ENCODE peak calls at places on chromosome 16, in six cellular contexts. J is cardiac fibroblast, G is lung, W is vagina, K is lower leg skin, D is BJ. S is an unnamed sample.

GRCh38 chr16:55465077-55465896 is 13.7 kb upstream of the MMP2 start:
- DNase-seq in J (peak), G (peak), W (no peak), K (peak), D (no peak), S (no peak)

GRCh38 chr16:26992661-26993365 is 73.9 kb upstream of the C16orf82 start:
- DNase-seq in J (no peak), G (no peak), W (no peak), K (peak), D (no peak), S (peak)

GRCh38 chr16:68367034-68367433 is 56.2 kb downstream of the PRMT7 start:
- DNase-seq in J (peak), G (no peak), W (no peak), K (no peak), D (no peak), S (no peak)

GRCh38 chr16:2846511-2847310 is 11.3 kb downstream of the PRSS22 start:
- DNase-seq in J (peak), G (no peak), W (no peak), K (no peak), D (peak), S (no peak)

GRCh38 chr16:19559242-19559910 is 3.9 kb downstream of the VPS35L start:
- DNase-seq in J (peak), G (no peak), W (no peak), K (peak), D (no peak), S (no peak)

GRCh38 chr16:49454426-49455180 is 81.0 kb downstream of the C16orf78 start:
- DNase-seq in J (no peak), G (no peak), W (no peak), K (peak), D (no peak), S (peak)

GRCh38 chr16:23729503-23730424 is 16.7 kb upstream of the ERN2 start:
- DNase-seq in J (peak), G (no peak), W (no peak), K (peak), D (no peak), S (no peak)

GRCh38 chr16:80656161-80656560 is 115.4 kb downstream of the DYNLRB2 start:
- DNase-seq in J (no peak), G (no peak), W (no peak), K (no peak), D (no peak), S (no peak)

GRCh38 chr16:3182608-3183444 is 5.2 kb upstream of the OR1F1 start:
- DNase-seq in J (peak), G (no peak), W (no peak), K (no peak), D (no peak), S (no peak)

GRCh38 chr16:51818342-51818944 is 667.4 kb upstream of the SALL1 start:
- DNase-seq in J (peak), G (no peak), W (no peak), K (no peak), D (no peak), S (no peak)

GRCh38 chr16:87149051-87149450 is 168.1 kb downstream of the C16orf95 start:
- DNase-seq in J (peak), G (no peak), W (no peak), K (no peak), D (peak), S (no peak)

GRCh38 chr16:77297996-77298637 is 98.9 kb downstream of the SYCE1L start:
- DNase-seq in J (peak), G (no peak), W (no peak), K (no peak), D (no peak), S (no peak)

GRCh38 chr16:87391324-87391949 is 699 bp upstream of the MAP1LC3B start:
- DNase-seq in J (peak), G (peak), W (no peak), K (peak), D (no peak), S (no peak)

GRCh38 chr16:21652451-21652850 is at the start of gene IGSF6:
- DNase-seq in J (no peak), G (peak), W (no peak), K (no peak), D (no peak), S (no peak)

GRCh38 chr16:3992297-3993051 is 112.0 kb upstream of the CREBBP start:
- DNase-seq in J (no peak), G (peak), W (no peak), K (no peak), D (no peak), S (no peak)

GRCh38 chr16:1610071-1610840 is 1.6 kb downstream of the IFT140 start:
- DNase-seq in J (peak), G (peak), W (no peak), K (peak), D (peak), S (peak)

GRCh38 chr16:333406-334094 is 19.0 kb downstream of the AXIN1 start:
- DNase-seq in J (no peak), G (no peak), W (no peak), K (no peak), D (no peak), S (no peak)

GRCh38 chr16:83967838-83968482 is at the start of gene NECAB2:
- DNase-seq in J (peak), G (no peak), W (no peak), K (no peak), D (no peak), S (no peak)

GRCh38 chr16:23119570-23119969 is 29.7 kb downstream of the USP31 start:
- DNase-seq in J (peak), G (no peak), W (no peak), K (no peak), D (peak), S (no peak)

GRCh38 chr16:87207509-87207908 is 109.7 kb downstream of the C16orf95 start:
- DNase-seq in J (peak), G (no peak), W (no peak), K (no peak), D (peak), S (no peak)

GRCh38 chr16:87132361-87133014 is 184.7 kb downstream of the C16orf95 start:
- DNase-seq in J (peak), G (no peak), W (no peak), K (no peak), D (peak), S (no peak)

GRCh38 chr16:4690946-4691665 is 2.3 kb upstream of the NUDT16L1 start:
- DNase-seq in J (no peak), G (no peak), W (no peak), K (no peak), D (no peak), S (no peak)

GRCh38 chr16:85213926-85214294 is 101.6 kb upstream of the CIBAR2 start:
- DNase-seq in J (no peak), G (no peak), W (no peak), K (no peak), D (no peak), S (no peak)

GRCh38 chr16:2819939-2820835 is 3.1 kb downstream of the PRSS21 start:
- DNase-seq in J (no peak), G (no peak), W (no peak), K (no peak), D (no peak), S (no peak)

GRCh38 chr16:8944113-8944765 is 19.5 kb downstream of the USP7 start:
- DNase-seq in J (no peak), G (no peak), W (no peak), K (no peak), D (no peak), S (no peak)

GRCh38 chr16:69003500-69003899 is 102.0 kb upstream of the HAS3 start:
- DNase-seq in J (peak), G (no peak), W (no peak), K (no peak), D (no peak), S (no peak)

GRCh38 chr16:53093162-53093744 is 38.5 kb downstream of the CHD9 start:
- DNase-seq in J (no peak), G (no peak), W (no peak), K (no peak), D (no peak), S (no peak)

GRCh38 chr16:54242199-54242598 is 44.4 kb downstream of the IRX3 start:
- DNase-seq in J (no peak), G (no peak), W (no peak), K (peak), D (no peak), S (peak)

GRCh38 chr16:54241525-54241924 is 45.1 kb downstream of the IRX3 start:
- DNase-seq in J (no peak), G (no peak), W (no peak), K (peak), D (no peak), S (peak)

GRCh38 chr16:54236761-54237160 is 49.8 kb downstream of the IRX3 start:
- DNase-seq in J (peak), G (no peak), W (no peak), K (no peak), D (peak), S (no peak)

GRCh38 chr16:54240180-54241125 is 46.1 kb downstream of the IRX3 start:
- DNase-seq in J (no peak), G (no peak), W (no peak), K (peak), D (no peak), S (peak)

DNA sequence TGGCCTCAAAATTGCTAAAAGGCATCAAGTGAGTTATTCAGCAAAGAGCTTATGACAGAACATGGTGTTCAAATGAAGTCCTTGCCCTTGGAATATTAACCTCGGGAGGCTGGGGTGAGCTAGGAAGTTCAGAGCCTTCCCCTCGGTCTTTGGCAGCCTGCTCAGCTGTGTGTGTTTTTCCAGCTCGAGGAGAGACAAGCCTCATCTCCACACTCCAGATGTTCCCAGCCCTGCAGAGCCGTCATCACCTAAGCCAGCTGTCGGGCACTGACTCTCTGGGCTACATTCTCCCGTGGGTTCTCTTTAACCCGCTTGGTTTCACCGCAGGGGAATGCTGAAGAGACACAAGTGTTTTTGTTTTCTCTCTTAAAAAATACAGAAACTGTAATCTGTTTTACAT is 47.1 kb downstream of the IRX3 start:
- DNase-seq in J (no peak), G (no peak), W (no peak), K (peak), D (no peak), S (peak)
- H3K4me3 ChIP-seq in J (no peak), G (no peak), W (no peak), K (no peak), D (no peak), S (no peak)

GRCh38 chr16:58127634-58128033 is 1.5 kb downstream of the CFAP20 start:
- DNase-seq in J (no peak), G (no peak), W (no peak), K (no peak), D (no peak), S (no peak)
- TF ChIP-seq CTCF in J (peak), G (no peak), W (no peak), K (no peak), D (peak), S (no peak)

GRCh38 chr16:11914210-11914758 is 1.5 kb downstream of the GSPT1 start:
- DNase-seq in J (no peak), G (no peak), W (no peak), K (no peak), D (no peak), S (no peak)
- H3K4me3 ChIP-seq in J (peak), G (peak), W (peak), K (peak), D (peak), S (peak)

GRCh38 chr16:89062389-89063345 is 31.0 kb upstream of the ACSF3 start:
- DNase-seq in J (no peak), G (no peak), W (no peak), K (no peak), D (no peak), S (no peak)

GRCh38 chr16:89066746-89067145 is 26.9 kb upstream of the ACSF3 start:
- DNase-seq in J (no peak), G (no peak), W (no peak), K (no peak), D (no peak), S (no peak)

GRCh38 chr16:89063768-89064320 is 29.8 kb upstream of the ACSF3 start:
- DNase-seq in J (no peak), G (no peak), W (no peak), K (no peak), D (no peak), S (no peak)

GRCh38 chr16:89065445-89065795 is 28.2 kb upstream of the ACSF3 start:
- DNase-seq in J (no peak), G (no peak), W (no peak), K (no peak), D (no peak), S (no peak)

GRCh38 chr16:89064606-89065444 is 28.8 kb upstream of the ACSF3 start:
- DNase-seq in J (no peak), G (no peak), W (no peak), K (no peak), D (no peak), S (no peak)
- TF ChIP-seq CTCF in J (no peak), G (no peak), W (no peak), K (no peak), D (no peak), S (no peak)

DNA sequence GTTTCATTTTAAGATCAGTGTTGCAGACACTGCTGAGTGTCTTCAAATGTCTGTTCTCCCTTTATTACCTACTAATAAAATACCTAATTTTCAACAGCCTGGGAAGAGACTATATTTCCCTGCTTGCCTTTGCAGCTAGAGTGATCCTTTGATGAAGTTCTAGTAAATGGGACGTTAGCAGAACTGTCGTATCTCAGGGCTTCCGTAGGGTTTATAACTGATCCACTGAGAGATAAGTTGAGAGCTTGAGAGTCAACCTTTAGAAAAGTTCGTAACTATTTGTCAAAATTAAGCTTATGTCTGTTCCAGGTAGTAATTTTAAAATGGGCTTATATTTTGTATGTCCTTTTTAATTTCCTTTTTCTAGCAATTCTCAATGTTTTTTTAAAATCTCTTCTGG is 527.0 kb downstream of the MAF start:
- DNase-seq in J (no peak), G (no peak), W (no peak), K (no peak), D (no peak), S (no peak)
- H3K4me3 ChIP-seq in J (no peak), G (no peak), W (no peak), K (no peak), D (no peak), S (no peak)

DNA sequence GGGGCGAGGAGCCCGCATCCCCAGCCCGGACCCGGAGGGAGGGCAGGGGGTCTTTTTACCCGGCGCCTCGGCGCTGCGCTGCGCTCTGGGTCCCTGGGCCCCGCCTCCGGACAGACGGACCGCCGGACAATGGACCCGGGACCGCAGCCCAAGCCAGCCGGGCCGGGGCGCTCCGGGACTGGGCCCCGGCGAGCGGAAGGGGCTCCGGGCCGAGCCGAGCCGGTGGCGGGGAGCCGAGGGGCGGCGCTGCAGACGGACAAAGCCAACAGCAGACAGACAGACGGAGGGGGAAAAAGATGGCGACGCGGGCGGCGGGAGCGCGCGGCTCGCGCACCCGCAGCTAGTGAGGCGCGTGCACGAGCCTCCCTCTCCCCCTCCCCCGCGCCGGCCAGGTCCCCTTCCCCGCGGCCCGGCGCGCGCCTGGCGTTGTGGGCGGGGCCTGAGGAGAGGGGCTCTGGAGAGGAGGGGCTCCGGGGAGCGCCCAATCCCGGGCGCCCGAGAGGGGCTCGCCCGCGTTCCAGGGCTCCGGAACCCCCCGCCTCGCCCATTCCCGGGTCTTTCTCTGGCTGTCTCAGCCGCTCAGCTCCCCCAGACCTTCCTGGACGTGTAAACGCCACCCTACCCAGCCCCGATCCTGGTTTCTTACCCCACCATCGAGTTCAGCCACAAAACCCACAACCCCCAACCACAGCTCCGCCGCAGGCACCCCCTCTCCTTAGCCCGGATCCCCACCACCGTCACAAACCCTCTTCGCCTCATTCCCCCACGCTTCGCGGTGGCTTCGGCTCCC is at the start of gene ZNF821:
- DNase-seq in J (peak), G (peak), W (no peak), K (peak), D (no peak), S (peak)
- TF ChIP-seq CTCF in J (peak), G (no peak), W (no peak), K (no peak), D (peak), S (no peak)

GRCh38 chr16:70738083-70738977 is 52.5 kb upstream of the MTSS2 start:
- DNase-seq in J (peak), G (peak), W (no peak), K (peak), D (no peak), S (no peak)
- H3K4me3 ChIP-seq in J (no peak), G (no peak), W (peak), K (no peak), D (no peak), S (peak)

DNA sequence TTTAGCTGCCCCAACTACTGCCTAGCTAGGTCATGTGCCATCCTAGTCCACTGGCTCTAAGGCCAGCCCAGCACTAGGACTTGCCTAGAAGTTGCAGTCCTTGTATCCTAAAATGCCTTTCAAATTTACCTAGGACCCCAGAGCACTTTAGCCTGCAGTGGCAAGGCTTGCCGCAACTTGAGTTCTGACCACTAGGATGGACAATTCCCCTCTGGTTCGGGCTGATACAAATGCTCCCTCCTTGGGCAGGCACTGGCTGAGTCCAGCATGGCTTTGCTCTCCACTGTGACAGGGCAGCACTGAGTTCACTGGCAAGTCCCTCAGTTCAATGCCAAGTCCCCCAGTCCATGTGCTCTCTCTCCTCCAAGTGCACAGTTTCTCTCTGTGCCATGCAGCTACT is 9.9 kb upstream of the TMEM219 start:
- DNase-seq in J (no peak), G (no peak), W (no peak), K (no peak), D (no peak), S (no peak)
- TF ChIP-seq CTCF in J (peak), G (no peak), W (no peak), K (no peak), D (no peak), S (no peak)